ENCODE peak calls at places on chromosomes 3 and 15, in seven cellular contexts. J, S, Y, N, C, E and K are unnamed samples.

GRCh38 chr15:56978898-56979662 is 60.6 kb downstream of the TCF12 start:
- DNase-seq in J (no peak), S (peak), Y (peak), N (no peak), C (no peak), E (no peak), K (no peak)

GRCh38 chr3:186570941-186571643 is 572 bp downstream of the DNAJB11 start:
- DNase-seq in J (no peak), S (no peak), Y (no peak), N (no peak), C (no peak), E (no peak), K (peak)

GRCh38 chr15:25054943-25055342 is 100.2 kb downstream of the SNRPN start:
- DNase-seq in J (no peak), S (no peak), Y (no peak), N (no peak), C (no peak), E (no peak), K (no peak)

GRCh38 chr3:107271787-107272387 is 105.4 kb upstream of the CCDC54 start:
- DNase-seq in J (no peak), S (peak), Y (peak), N (no peak), C (peak), E (no peak), K (no peak)

GRCh38 chr3:16524196-16524595 is 10.7 kb upstream of the RFTN1 start:
- DNase-seq in J (no peak), S (no peak), Y (no peak), N (no peak), C (no peak), E (no peak), K (no peak)

GRCh38 chr3:15585111-15585844 is 16.1 kb downstream of the HACL1 start:
- DNase-seq in J (no peak), S (peak), Y (no peak), N (peak), C (no peak), E (no peak), K (no peak)

GRCh38 chr3:114496874-114497273 is 203.0 kb downstream of the TIGIT start:
- DNase-seq in J (no peak), S (peak), Y (no peak), N (peak), C (no peak), E (no peak), K (no peak)

GRCh38 chr15:85414495-85414894 is 34.1 kb downstream of the AKAP13 start:
- DNase-seq in J (no peak), S (peak), Y (peak), N (no peak), C (peak), E (no peak), K (no peak)

GRCh38 chr15:38996111-38996541 is 431.5 kb upstream of the RASGRP1 start:
- DNase-seq in J (no peak), S (peak), Y (peak), N (no peak), C (no peak), E (no peak), K (no peak)

DNA sequence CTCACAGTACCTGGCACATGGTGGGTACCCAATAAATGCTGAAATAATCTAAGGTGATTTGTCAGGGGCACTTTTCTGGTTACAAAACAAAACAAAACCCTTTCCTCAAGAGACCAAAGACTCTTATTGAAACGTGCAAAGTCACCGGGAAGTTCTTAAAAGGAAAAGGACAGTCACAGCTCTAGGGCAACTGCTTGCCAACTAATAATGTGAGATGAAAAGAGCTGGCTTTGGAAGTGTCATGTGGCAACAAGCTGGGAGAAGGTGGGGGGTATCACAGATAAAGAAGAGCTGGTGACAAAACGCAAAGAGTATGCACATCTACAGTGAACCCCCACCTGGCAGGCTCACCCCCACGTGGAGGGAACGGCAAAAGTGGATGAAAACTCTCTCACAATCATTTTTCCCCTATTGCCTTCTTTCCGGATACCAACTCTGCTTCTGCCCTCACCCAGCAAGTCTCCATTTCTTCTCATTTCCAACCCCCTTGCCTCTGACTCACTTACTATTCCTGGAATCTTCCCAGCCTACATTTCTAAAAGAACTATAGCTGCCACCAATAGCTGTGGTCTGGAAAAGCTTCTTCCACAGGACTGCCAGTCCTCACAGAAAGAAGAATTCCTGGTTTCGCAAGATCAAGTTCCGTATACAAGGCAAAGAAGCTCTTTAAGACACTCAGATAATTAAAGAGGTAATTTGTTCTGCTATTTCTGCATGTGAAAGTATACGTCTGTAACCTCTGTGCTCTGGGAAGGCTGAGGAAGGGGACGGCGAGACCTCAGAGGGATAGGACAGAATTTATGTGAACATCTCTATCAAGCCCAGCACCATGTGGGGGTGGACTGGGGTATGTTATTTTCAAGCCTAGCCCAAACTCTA is 21.8 kb upstream of the ANPEP start:
- DNase-seq in J (no peak), S (peak), Y (peak), N (peak), C (no peak), E (no peak), K (no peak)
- H3K27ac ChIP-seq in J (peak), S (peak), Y (peak), N (no peak), C (no peak), E (peak), K (peak)

GRCh38 chr3:27507111-27507510 is 22.9 kb upstream of the SLC4A7 start:
- DNase-seq in J (no peak), S (peak), Y (no peak), N (no peak), C (no peak), E (no peak), K (no peak)

GRCh38 chr3:27500986-27501385 is 16.8 kb upstream of the SLC4A7 start:
- DNase-seq in J (no peak), S (no peak), Y (no peak), N (no peak), C (no peak), E (no peak), K (no peak)

GRCh38 chr3:27504749-27505148 is 20.6 kb upstream of the SLC4A7 start:
- DNase-seq in J (no peak), S (no peak), Y (no peak), N (no peak), C (no peak), E (no peak), K (no peak)

GRCh38 chr3:27500051-27500450 is 15.9 kb upstream of the SLC4A7 start:
- DNase-seq in J (no peak), S (no peak), Y (peak), N (no peak), C (no peak), E (peak), K (no peak)

GRCh38 chr3:27501759-27502158 is 17.6 kb upstream of the SLC4A7 start:
- DNase-seq in J (no peak), S (no peak), Y (no peak), N (no peak), C (no peak), E (no peak), K (no peak)
- H3K27ac ChIP-seq in J (no peak), S (no peak), Y (no peak), N (no peak), C (no peak), E (no peak), K (no peak)

GRCh38 chr15:67095834-67096366 is 30.5 kb downstream of the SMAD3 start:
- DNase-seq in J (no peak), S (no peak), Y (no peak), N (no peak), C (no peak), E (no peak), K (no peak)

GRCh38 chr15:67097893-67098740 is 32.7 kb downstream of the SMAD3 start:
- DNase-seq in J (peak), S (peak), Y (no peak), N (no peak), C (peak), E (peak), K (no peak)

GRCh38 chr15:67096536-67097294 is 31.3 kb downstream of the SMAD3 start:
- DNase-seq in J (no peak), S (peak), Y (peak), N (no peak), C (no peak), E (no peak), K (no peak)

GRCh38 chr15:67098768-67099282 is 33.4 kb downstream of the SMAD3 start:
- DNase-seq in J (no peak), S (no peak), Y (no peak), N (no peak), C (no peak), E (no peak), K (no peak)

DNA sequence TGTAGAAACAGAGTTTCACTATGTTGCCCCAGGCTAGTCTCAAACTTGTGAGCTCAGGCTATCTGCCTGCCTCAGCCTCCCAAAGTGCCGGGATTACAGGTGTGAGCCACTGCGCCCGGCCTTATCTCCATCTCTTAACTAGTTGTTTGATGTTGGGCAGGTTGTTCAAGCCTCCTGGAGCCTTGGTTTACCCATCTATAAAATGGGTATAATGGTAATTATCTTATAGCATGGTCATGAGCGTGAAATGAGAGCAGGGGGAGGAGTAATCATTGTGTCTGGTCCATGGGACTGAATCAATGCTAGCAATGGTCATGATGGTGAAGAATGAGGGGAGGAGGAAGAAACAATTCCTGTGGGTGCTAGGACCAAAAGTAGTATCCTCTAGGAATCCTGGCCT is 32.0 kb downstream of the SMAD3 start:
- DNase-seq in J (no peak), S (no peak), Y (no peak), N (no peak), C (no peak), E (no peak), K (no peak)
- H3K27ac ChIP-seq in J (peak), S (peak), Y (no peak), N (no peak), C (no peak), E (no peak), K (no peak)

GRCh38 chr3:50057756-50058155 is 31.0 kb upstream of the RBM5 start:
- DNase-seq in J (no peak), S (no peak), Y (no peak), N (no peak), C (no peak), E (no peak), K (no peak)
- H3K27ac ChIP-seq in J (no peak), S (no peak), Y (no peak), N (no peak), C (no peak), E (no peak), K (no peak)

DNA sequence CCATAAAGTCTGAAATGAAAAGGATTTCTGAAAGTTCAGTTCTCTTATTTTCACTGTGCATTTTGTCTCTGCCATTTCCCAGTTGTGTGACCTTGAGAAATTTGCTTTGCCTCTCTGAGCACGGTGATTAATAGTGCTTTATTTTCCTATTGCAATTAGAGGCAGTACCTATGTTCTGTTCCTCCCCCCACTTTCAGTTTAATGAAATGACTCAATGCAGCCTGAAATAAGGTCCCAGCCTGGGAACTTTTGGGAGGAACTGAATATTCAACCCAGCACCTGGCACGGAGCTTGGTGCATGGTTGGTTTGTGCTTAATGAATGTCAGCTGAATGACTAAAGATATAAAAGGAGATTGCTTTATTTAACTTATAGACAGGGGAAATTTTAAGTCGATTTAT is 352.6 kb downstream of the PDCD6IP start:
- DNase-seq in J (no peak), S (no peak), Y (no peak), N (no peak), C (no peak), E (no peak), K (no peak)
- H3K27ac ChIP-seq in J (no peak), S (no peak), Y (no peak), N (no peak), C (no peak), E (no peak), K (no peak)

DNA sequence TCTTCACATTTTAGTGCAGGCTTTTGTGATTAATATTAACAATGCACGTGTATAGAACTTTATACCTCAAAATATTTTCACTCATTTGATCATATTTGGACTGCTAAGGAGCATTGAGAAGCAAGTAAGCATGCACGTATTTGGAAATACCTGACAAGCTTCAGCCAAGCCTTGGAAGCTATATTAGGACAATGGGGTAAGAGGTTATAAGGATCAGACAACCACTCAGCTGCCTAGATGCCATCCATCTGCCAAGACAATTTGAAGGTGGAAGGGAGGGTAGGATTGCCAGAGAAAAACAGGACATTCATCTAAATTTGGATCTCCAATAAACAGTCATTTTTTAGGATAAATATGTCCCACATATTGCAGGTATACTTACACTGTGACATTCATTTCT is 394.9 kb upstream of the CFAP20DC start:
- DNase-seq in J (no peak), S (no peak), Y (no peak), N (no peak), C (no peak), E (no peak), K (no peak)
- H3K27ac ChIP-seq in J (no peak), S (no peak), Y (no peak), N (no peak), C (no peak), E (no peak), K (no peak)

DNA sequence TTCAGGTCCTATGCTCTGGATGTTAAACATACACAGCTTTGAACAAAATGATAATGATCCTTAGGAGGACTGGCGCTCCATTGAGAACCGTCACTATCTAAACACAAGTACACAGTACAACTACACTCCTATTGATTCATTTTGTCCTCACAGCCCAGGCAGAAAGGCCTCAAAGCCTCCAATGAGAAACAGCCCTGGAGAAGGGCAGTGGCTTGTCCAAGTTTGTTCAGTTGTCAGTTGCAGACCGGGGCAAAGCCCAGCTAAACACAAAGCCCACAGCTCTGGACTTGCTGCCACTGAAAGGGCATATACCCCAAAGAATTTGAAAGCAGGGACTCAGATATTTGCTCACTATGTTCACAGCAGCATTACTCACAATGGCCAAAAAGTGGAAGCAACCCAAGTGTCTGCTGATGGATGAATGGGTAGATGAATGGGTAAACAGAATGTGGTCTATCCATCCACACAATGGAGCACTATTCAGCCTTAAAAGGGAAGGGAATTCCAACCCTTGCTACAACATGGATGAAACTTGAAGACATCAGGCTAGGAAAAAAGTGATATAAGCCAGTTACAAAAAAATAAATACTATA is 34.7 kb downstream of the NUP210 start:
- DNase-seq in J (no peak), S (peak), Y (no peak), N (no peak), C (no peak), E (no peak), K (peak)
- H3K27ac ChIP-seq in J (no peak), S (no peak), Y (no peak), N (no peak), C (no peak), E (no peak), K (peak)